ENCODE peak calls at places on chromosome 16, in six cellular contexts. One of them, this sample, is unnamed. For H3K4me1, the result is how much of the 10 kb centered on the place peaks cover.

GRCh38 chr16:28845173-28846079 is 722 bp downstream of the TUFM start:
- DNase-seq in endodermal cell: peak
- DNase-seq in PC-3: peak
- DNase-seq in neural progenitor cell: peak
- DNase-seq in OCI-LY7: peak
- DNase-seq in left ventricle myocardium inferior: no peak
- DNase-seq in this sample: no peak

GRCh38 chr16:63682844-63683243 is 1439.0 kb downstream of the CDH11 start:
- DNase-seq in endodermal cell: no peak
- DNase-seq in PC-3: no peak
- DNase-seq in neural progenitor cell: no peak
- DNase-seq in OCI-LY7: no peak
- DNase-seq in left ventricle myocardium inferior: no peak
- DNase-seq in this sample: no peak

GRCh38 chr16:62548095-62548494 is 511.9 kb upstream of the CDH8 start:
- DNase-seq in endodermal cell: peak
- DNase-seq in PC-3: no peak
- DNase-seq in neural progenitor cell: no peak
- DNase-seq in OCI-LY7: no peak
- DNase-seq in left ventricle myocardium inferior: no peak
- DNase-seq in this sample: no peak

GRCh38 chr16:57060323-57061083 is 31.9 kb upstream of the CPNE2 start:
- DNase-seq in endodermal cell: no peak
- DNase-seq in PC-3: no peak
- DNase-seq in neural progenitor cell: no peak
- DNase-seq in OCI-LY7: no peak
- DNase-seq in left ventricle myocardium inferior: no peak
- DNase-seq in this sample: no peak

GRCh38 chr16:2339521-2340484 is 725 bp downstream of the ABCA3 start:
- DNase-seq in endodermal cell: peak
- DNase-seq in PC-3: peak
- DNase-seq in neural progenitor cell: peak
- DNase-seq in OCI-LY7: no peak
- DNase-seq in left ventricle myocardium inferior: peak
- DNase-seq in this sample: peak

GRCh38 chr16:56967733-56968132 is 6.0 kb downstream of the CETP start:
- DNase-seq in endodermal cell: no peak
- DNase-seq in PC-3: no peak
- DNase-seq in neural progenitor cell: no peak
- DNase-seq in OCI-LY7: no peak
- DNase-seq in left ventricle myocardium inferior: no peak
- DNase-seq in this sample: no peak

GRCh38 chr16:54657058-54657708 is 273.5 kb upstream of the IRX5 start:
- DNase-seq in endodermal cell: peak
- DNase-seq in PC-3: peak
- DNase-seq in neural progenitor cell: no peak
- DNase-seq in OCI-LY7: no peak
- DNase-seq in left ventricle myocardium inferior: no peak
- DNase-seq in this sample: no peak

GRCh38 chr16:27112093-27112811 is 45.5 kb downstream of the C16orf82 start:
- DNase-seq in endodermal cell: no peak
- DNase-seq in PC-3: no peak
- DNase-seq in neural progenitor cell: no peak
- DNase-seq in OCI-LY7: no peak
- DNase-seq in left ventricle myocardium inferior: no peak
- DNase-seq in this sample: no peak

GRCh38 chr16:9846362-9847099 is 335.7 kb downstream of the GRIN2A start:
- DNase-seq in endodermal cell: no peak
- DNase-seq in PC-3: peak
- DNase-seq in neural progenitor cell: no peak
- DNase-seq in OCI-LY7: no peak
- DNase-seq in left ventricle myocardium inferior: no peak
- DNase-seq in this sample: no peak

GRCh38 chr16:54351171-54351570 is 64.6 kb upstream of the IRX3 start:
- DNase-seq in endodermal cell: no peak
- DNase-seq in PC-3: no peak
- DNase-seq in neural progenitor cell: peak
- DNase-seq in OCI-LY7: no peak
- DNase-seq in left ventricle myocardium inferior: no peak
- DNase-seq in this sample: no peak

GRCh38 chr16:80113876-80114574 is 426.8 kb upstream of the DYNLRB2 start:
- DNase-seq in endodermal cell: no peak
- DNase-seq in PC-3: no peak
- DNase-seq in neural progenitor cell: no peak
- DNase-seq in OCI-LY7: no peak
- DNase-seq in left ventricle myocardium inferior: no peak
- DNase-seq in this sample: no peak

DNA sequence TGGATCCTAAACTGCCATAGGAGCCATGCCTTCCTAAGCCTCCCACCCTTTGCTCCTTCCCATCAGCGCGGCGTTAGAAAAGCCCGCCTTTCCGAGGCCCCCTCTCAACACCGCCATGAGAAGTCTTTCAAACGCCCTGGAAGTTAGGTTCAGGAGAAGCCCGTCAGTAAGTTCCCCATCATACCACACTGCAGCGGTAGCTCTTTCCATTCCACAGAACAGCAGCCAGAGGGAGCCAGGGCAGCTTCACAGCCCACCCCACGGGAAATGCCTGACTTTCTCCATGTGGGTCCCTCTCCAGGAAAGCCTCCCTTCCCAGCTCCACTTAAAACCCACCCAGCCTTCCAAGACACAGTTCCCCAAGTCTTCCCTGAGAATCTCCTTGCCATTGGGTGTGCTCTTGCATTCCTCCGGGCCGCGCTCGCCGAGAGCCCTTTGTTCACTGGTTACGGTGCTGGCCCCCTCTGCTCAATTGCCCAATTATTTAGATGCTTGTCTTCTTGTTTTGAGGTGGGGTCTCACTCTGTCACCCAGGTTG is 28.7 kb downstream of the KIAA0513 start:
- DNase-seq in endodermal cell: peak
- DNase-seq in PC-3: no peak
- DNase-seq in neural progenitor cell: peak
- DNase-seq in OCI-LY7: peak
- DNase-seq in left ventricle myocardium inferior: no peak
- DNase-seq in this sample: no peak
- H3K4me3 ChIP-seq in endodermal cell: no peak
- H3K4me3 ChIP-seq in PC-3: no peak
- H3K4me3 ChIP-seq in neural progenitor cell: no peak
- H3K4me3 ChIP-seq in OCI-LY7: no peak
- H3K4me3 ChIP-seq in left ventricle myocardium inferior: peak
- H3K4me3 ChIP-seq in this sample: peak

DNA sequence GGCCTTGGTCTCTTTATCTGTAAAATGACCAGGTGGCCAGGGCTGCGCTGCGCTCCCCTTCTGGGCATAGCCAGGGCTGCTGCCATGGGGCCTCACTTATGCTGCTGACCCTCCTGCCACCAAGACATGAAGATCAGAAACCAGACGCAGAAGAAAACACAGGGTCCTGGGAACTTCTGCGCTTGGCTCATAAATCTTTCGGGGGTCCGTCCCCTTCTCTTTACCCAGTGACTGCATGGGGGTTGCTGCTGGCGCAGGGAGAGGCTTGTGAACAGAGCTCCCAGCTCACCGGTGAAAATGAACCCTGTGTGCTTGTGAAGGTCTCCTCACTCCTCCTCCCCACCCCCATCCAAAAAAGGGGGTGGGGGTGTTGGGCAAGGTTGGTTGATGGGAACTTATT is 5.7 kb upstream of the FOXL1 start:
- DNase-seq in endodermal cell: no peak
- DNase-seq in PC-3: no peak
- DNase-seq in neural progenitor cell: no peak
- DNase-seq in OCI-LY7: no peak
- DNase-seq in left ventricle myocardium inferior: no peak
- DNase-seq in this sample: no peak
- H3K4me1 ChIP-seq in endodermal cell: under half
- H3K4me1 ChIP-seq in PC-3: under half
- H3K4me1 ChIP-seq in neural progenitor cell: under half
- H3K4me1 ChIP-seq in OCI-LY7: under half
- H3K4me1 ChIP-seq in left ventricle myocardium inferior: under half
- H3K4me1 ChIP-seq in this sample: under half

GRCh38 chr16:74769791-74770190 is 4.8 kb downstream of the FA2H start:
- DNase-seq in endodermal cell: no peak
- DNase-seq in PC-3: no peak
- DNase-seq in neural progenitor cell: no peak
- DNase-seq in OCI-LY7: no peak
- DNase-seq in left ventricle myocardium inferior: no peak
- DNase-seq in this sample: peak

GRCh38 chr16:74768239-74768638 is 6.4 kb downstream of the FA2H start:
- DNase-seq in endodermal cell: no peak
- DNase-seq in PC-3: no peak
- DNase-seq in neural progenitor cell: no peak
- DNase-seq in OCI-LY7: no peak
- DNase-seq in left ventricle myocardium inferior: no peak
- DNase-seq in this sample: peak

GRCh38 chr16:74770826-74771526 is 3.6 kb downstream of the FA2H start:
- DNase-seq in endodermal cell: no peak
- DNase-seq in PC-3: no peak
- DNase-seq in neural progenitor cell: no peak
- DNase-seq in OCI-LY7: no peak
- DNase-seq in left ventricle myocardium inferior: no peak
- DNase-seq in this sample: peak

GRCh38 chr16:74767749-74768148 is 6.9 kb downstream of the FA2H start:
- DNase-seq in endodermal cell: no peak
- DNase-seq in PC-3: no peak
- DNase-seq in neural progenitor cell: no peak
- DNase-seq in OCI-LY7: no peak
- DNase-seq in left ventricle myocardium inferior: no peak
- DNase-seq in this sample: no peak

DNA sequence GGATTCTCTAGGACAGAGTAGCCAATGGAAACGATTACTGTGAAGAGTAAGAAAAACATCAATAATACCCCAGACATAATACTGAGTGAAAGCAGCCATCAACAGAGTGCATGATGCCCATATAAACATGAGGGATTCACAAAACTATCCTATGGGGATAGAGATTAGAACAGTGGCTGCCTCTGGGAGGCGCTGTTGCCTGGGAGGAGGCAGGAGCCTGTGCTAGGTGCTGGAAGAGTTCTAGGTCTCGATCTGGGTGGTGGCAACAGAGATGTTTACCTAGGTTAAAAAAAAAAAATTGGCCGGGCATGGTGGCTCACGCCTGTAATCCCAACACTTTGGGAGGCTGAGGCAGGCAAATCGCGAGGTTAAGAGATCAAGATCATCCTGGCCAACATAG is 7.9 kb downstream of the FA2H start:
- DNase-seq in endodermal cell: no peak
- DNase-seq in PC-3: no peak
- DNase-seq in neural progenitor cell: no peak
- DNase-seq in OCI-LY7: no peak
- DNase-seq in left ventricle myocardium inferior: no peak
- DNase-seq in this sample: no peak
- TF ChIP-seq CTCF in endodermal cell: peak
- TF ChIP-seq CTCF in PC-3: peak
- TF ChIP-seq CTCF in neural progenitor cell: peak
- TF ChIP-seq CTCF in OCI-LY7: peak
- TF ChIP-seq CTCF in left ventricle myocardium inferior: no peak
- TF ChIP-seq CTCF in this sample: no peak

DNA sequence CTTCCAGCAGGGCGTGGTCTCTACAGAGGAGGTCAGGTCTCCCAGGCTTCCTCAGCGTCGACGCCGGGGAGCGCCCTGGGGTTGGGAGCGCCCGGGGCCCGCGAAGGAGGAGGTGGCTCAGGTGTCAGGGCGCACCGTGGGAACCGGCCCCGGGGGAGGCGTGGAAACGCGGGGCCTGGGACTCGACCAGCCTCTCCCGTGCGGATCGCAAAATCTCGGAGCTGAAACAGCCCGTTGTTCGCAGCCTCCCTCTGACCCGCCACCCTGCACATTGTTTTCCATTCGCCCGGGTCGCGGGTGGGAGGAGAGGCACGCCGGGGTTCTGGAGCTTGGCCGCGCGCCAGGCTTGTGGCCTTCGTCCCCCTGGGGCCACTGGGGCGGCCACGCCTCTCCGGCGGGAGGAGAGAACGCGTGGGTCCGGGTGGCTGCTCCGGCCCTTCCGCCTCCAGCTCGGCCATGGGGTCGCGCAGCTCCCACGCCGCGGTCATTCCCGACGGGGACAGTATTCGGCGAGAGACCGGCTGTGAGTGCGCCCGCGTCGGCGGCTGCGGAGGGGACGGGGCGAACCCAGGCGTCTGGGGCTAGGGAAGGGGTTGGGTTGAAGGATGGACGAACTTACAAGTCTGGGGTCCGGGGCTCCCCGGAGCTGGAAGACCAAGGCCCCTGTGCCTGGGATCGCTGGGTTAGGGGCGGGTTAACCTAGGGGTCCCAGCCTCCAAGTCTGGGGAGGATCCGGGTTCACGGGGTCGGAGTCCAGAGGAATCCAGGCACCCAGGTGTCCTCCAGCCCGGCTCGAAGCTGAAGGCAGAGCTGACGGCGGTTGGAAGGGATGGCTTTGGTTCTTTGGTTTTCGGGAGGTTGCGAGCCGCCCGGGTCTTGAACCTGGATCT is at the start of gene CHP2:
- DNase-seq in endodermal cell: peak
- DNase-seq in PC-3: no peak
- DNase-seq in neural progenitor cell: peak
- DNase-seq in OCI-LY7: no peak
- DNase-seq in left ventricle myocardium inferior: no peak
- DNase-seq in this sample: peak
- H3K4me3 ChIP-seq in endodermal cell: no peak
- H3K4me3 ChIP-seq in PC-3: no peak
- H3K4me3 ChIP-seq in neural progenitor cell: peak
- H3K4me3 ChIP-seq in OCI-LY7: no peak
- H3K4me3 ChIP-seq in left ventricle myocardium inferior: peak
- H3K4me3 ChIP-seq in this sample: peak

GRCh38 chr16:13338044-13338443 is 436.6 kb downstream of the SHISA9 start:
- DNase-seq in endodermal cell: no peak
- DNase-seq in PC-3: no peak
- DNase-seq in neural progenitor cell: no peak
- DNase-seq in OCI-LY7: no peak
- DNase-seq in left ventricle myocardium inferior: no peak
- DNase-seq in this sample: no peak
- H3K4me1 ChIP-seq in endodermal cell: under half
- H3K4me1 ChIP-seq in PC-3: under half
- H3K4me1 ChIP-seq in neural progenitor cell: under half
- H3K4me1 ChIP-seq in OCI-LY7: under half
- H3K4me1 ChIP-seq in left ventricle myocardium inferior: under half
- H3K4me1 ChIP-seq in this sample: under half

GRCh38 chr16:85396879-85397871 is 215.9 kb upstream of the GSE1 start:
- DNase-seq in endodermal cell: peak
- DNase-seq in PC-3: no peak
- DNase-seq in neural progenitor cell: no peak
- DNase-seq in OCI-LY7: peak
- DNase-seq in left ventricle myocardium inferior: peak
- DNase-seq in this sample: peak
- TF ChIP-seq CTCF in endodermal cell: peak
- TF ChIP-seq CTCF in PC-3: no peak
- TF ChIP-seq CTCF in neural progenitor cell: no peak
- TF ChIP-seq CTCF in OCI-LY7: peak
- TF ChIP-seq CTCF in left ventricle myocardium inferior: no peak
- TF ChIP-seq CTCF in this sample: no peak

GRCh38 chr16:88804552-88805339 is 1.2 kb downstream of the CDT1 start:
- DNase-seq in endodermal cell: peak
- DNase-seq in PC-3: peak
- DNase-seq in neural progenitor cell: no peak
- DNase-seq in OCI-LY7: peak
- DNase-seq in left ventricle myocardium inferior: no peak
- DNase-seq in this sample: peak
- H3K4me3 ChIP-seq in endodermal cell: peak
- H3K4me3 ChIP-seq in PC-3: peak
- H3K4me3 ChIP-seq in neural progenitor cell: peak
- H3K4me3 ChIP-seq in OCI-LY7: peak
- H3K4me3 ChIP-seq in left ventricle myocardium inferior: peak
- H3K4me3 ChIP-seq in this sample: no peak

GRCh38 chr16:24986512-24987303 is 28.5 kb downstream of the ARHGAP17 start:
- DNase-seq in endodermal cell: no peak
- DNase-seq in PC-3: peak
- DNase-seq in neural progenitor cell: no peak
- DNase-seq in OCI-LY7: no peak
- DNase-seq in left ventricle myocardium inferior: peak
- DNase-seq in this sample: no peak
- H3K4me1 ChIP-seq in endodermal cell: under half
- H3K4me1 ChIP-seq in PC-3: under half
- H3K4me1 ChIP-seq in neural progenitor cell: under half
- H3K4me1 ChIP-seq in OCI-LY7: under half
- H3K4me1 ChIP-seq in left ventricle myocardium inferior: half or more
- H3K4me1 ChIP-seq in this sample: half or more

This sample was measured in upper lobe of right lung.